ENCODE peak calls at places on chromosomes 7 and 10, in seven cellular contexts. M is HepG2, E is GM12878, V is GM12891, Q is GM12892, R is SK-N-SH, H is H1. P is an unnamed sample.

GRCh38 chr10:79293841-79294705 is 53.2 kb upstream of the PPIF start:
- DNase-seq in M (no peak), E (no peak), V (no peak), Q (no peak), R (no peak), H (no peak), P (no peak)

GRCh38 chr7:33677556-33677955 is 227.8 kb upstream of the BMPER start:
- DNase-seq in M (no peak), E (no peak), V (no peak), Q (no peak), R (no peak), H (no peak), P (no peak)

GRCh38 chr10:60883187-60883586 is 60.8 kb downstream of the RHOBTB1 start:
- DNase-seq in M (peak), E (no peak), V (peak), Q (no peak), R (peak), H (no peak), P (peak)

GRCh38 chr7:24854866-24855265 is 97.6 kb upstream of the GSDME start:
- DNase-seq in M (no peak), E (no peak), V (no peak), Q (no peak), R (no peak), H (no peak), P (no peak)

GRCh38 chr10:5628798-5629788 is 37.3 kb downstream of the ASB13 start:
- DNase-seq in M (no peak), E (no peak), V (no peak), Q (no peak), R (no peak), H (no peak), P (no peak)

GRCh38 chr10:15461353-15462108 is 90.4 kb upstream of the FAM171A1 start:
- DNase-seq in M (no peak), E (no peak), V (no peak), Q (no peak), R (peak), H (no peak), P (peak)

GRCh38 chr10:60006046-60006445 is 99.7 kb upstream of the CCDC6 start:
- DNase-seq in M (no peak), E (no peak), V (no peak), Q (no peak), R (no peak), H (no peak), P (no peak)

GRCh38 chr7:13198741-13199140 is 511.3 kb downstream of the ARL4A start:
- DNase-seq in M (no peak), E (no peak), V (no peak), Q (no peak), R (no peak), H (no peak), P (no peak)

GRCh38 chr7:4149236-4149635 is 532.9 kb upstream of the FOXK1 start:
- DNase-seq in M (no peak), E (no peak), V (no peak), Q (no peak), R (no peak), H (no peak), P (no peak)

GRCh38 chr7:116195451-116195850 is 14.9 kb upstream of the TES start:
- DNase-seq in M (no peak), E (no peak), V (no peak), Q (no peak), R (no peak), H (no peak), P (no peak)

GRCh38 chr7:136966825-136967224 is 98.4 kb downstream of the CHRM2 start:
- DNase-seq in M (no peak), E (no peak), V (no peak), Q (no peak), R (no peak), H (no peak), P (no peak)

GRCh38 chr10:86692664-86693063 is 24.4 kb downstream of the LDB3 start:
- DNase-seq in M (no peak), E (no peak), V (no peak), Q (no peak), R (no peak), H (no peak), P (no peak)

GRCh38 chr10:129958118-129958685 is 5.9 kb downstream of the EBF3 start:
- DNase-seq in M (no peak), E (no peak), V (no peak), Q (no peak), R (no peak), H (no peak), P (no peak)

GRCh38 chr10:21935439-21936023 is 68.0 kb downstream of the DNAJC1 start:
- DNase-seq in M (no peak), E (no peak), V (no peak), Q (no peak), R (no peak), H (no peak), P (no peak)

GRCh38 chr7:144713850-144714249 is 122.0 kb downstream of the TPK1 start:
- DNase-seq in M (no peak), E (no peak), V (no peak), Q (no peak), R (no peak), H (no peak), P (no peak)

GRCh38 chr7:137838706-137839315 is 8.0 kb downstream of the DGKI start:
- DNase-seq in M (no peak), E (no peak), V (no peak), Q (no peak), R (no peak), H (no peak), P (no peak)

GRCh38 chr10:77383861-77384553 is 253.6 kb downstream of the KCNMA1 start:
- DNase-seq in M (no peak), E (no peak), V (no peak), Q (no peak), R (no peak), H (no peak), P (no peak)

DNA sequence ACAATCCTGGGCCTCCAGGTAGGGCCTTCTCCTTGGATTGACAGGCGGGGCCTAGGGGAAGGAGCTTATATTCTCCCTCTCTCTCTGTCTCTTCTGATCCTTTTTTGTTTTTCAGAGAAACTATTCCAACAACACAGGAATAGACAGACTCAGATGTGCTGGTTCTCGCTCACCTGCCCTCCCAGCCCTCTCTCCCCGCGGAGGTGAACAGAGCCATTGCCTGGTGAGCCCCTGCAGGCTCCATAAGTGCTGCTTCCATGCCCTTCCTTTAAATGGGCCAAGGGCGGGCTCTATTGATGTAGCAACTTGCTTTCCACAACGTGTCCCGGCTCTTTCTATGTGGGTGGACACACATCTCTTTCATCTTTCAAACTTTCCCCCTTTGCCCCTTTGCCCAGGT is 47.2 kb upstream of the IGFBP3 start:
- DNase-seq in M (no peak), E (no peak), V (no peak), Q (no peak), R (no peak), H (no peak), P (no peak)
- TF ChIP-seq TAF1 in M (no peak), E (no peak), V (no peak), Q (no peak), R (no peak), H (no peak), P (no peak)

GRCh38 chr10:127415901-127416630 is 133.0 kb upstream of the NPS start:
- DNase-seq in M (no peak), E (no peak), V (no peak), Q (no peak), R (no peak), H (no peak), P (no peak)

GRCh38 chr10:127413326-127413725 is 135.8 kb upstream of the NPS start:
- DNase-seq in M (no peak), E (no peak), V (no peak), Q (no peak), R (no peak), H (no peak), P (no peak)

GRCh38 chr10:127411062-127411461 is 138.0 kb upstream of the NPS start:
- DNase-seq in M (no peak), E (no peak), V (no peak), Q (no peak), R (no peak), H (no peak), P (no peak)

GRCh38 chr10:127415116-127415515 is 134.0 kb upstream of the NPS start:
- DNase-seq in M (no peak), E (no peak), V (no peak), Q (no peak), R (no peak), H (no peak), P (no peak)

DNA sequence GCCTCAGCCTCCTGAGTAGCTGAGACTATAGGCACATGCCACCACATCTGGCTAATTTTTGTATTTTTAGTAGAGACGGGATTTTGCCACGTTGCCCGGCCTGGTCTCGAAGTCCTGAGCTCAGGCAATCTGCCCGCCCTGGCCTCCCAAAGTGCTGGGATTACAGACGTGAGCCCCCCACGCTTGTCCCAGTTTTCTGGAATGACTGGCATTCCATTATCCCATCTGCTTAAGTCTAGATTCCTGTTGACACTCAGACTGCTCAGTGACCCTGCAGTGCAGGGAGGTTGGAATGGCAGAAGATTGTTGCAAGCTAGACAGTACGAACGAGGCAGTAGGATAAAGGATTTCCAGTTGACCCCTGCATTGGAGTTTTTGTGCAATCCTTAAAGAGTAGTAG is 135.1 kb upstream of the NPS start:
- DNase-seq in M (no peak), E (no peak), V (no peak), Q (no peak), R (no peak), H (no peak), P (no peak)
- TF ChIP-seq TAF1 in M (no peak), E (no peak), V (no peak), Q (no peak), R (no peak), H (no peak), P (no peak)

GRCh38 chr10:94991243-94991888 is 52.9 kb downstream of the CYP2C9 start:
- DNase-seq in M (peak), E (no peak), V (no peak), Q (no peak), R (no peak), H (no peak), P (no peak)
- TF ChIP-seq TAF1 in M (no peak), E (no peak), V (no peak), Q (no peak), R (no peak), H (no peak), P (no peak)

GRCh38 chr10:89088901-89089300 is 98.3 kb downstream of the FAS start:
- DNase-seq in M (no peak), E (no peak), V (no peak), Q (no peak), R (no peak), H (no peak), P (no peak)

GRCh38 chr10:89085153-89085552 is 94.6 kb downstream of the FAS start:
- DNase-seq in M (no peak), E (no peak), V (no peak), Q (no peak), R (no peak), H (no peak), P (no peak)

GRCh38 chr10:89090760-89091455 is 100.3 kb downstream of the FAS start:
- DNase-seq in M (no peak), E (no peak), V (no peak), Q (no peak), R (no peak), H (no peak), P (no peak)

GRCh38 chr10:89091501-89091900 is 100.9 kb downstream of the FAS start:
- DNase-seq in M (no peak), E (no peak), V (no peak), Q (no peak), R (no peak), H (no peak), P (no peak)

DNA sequence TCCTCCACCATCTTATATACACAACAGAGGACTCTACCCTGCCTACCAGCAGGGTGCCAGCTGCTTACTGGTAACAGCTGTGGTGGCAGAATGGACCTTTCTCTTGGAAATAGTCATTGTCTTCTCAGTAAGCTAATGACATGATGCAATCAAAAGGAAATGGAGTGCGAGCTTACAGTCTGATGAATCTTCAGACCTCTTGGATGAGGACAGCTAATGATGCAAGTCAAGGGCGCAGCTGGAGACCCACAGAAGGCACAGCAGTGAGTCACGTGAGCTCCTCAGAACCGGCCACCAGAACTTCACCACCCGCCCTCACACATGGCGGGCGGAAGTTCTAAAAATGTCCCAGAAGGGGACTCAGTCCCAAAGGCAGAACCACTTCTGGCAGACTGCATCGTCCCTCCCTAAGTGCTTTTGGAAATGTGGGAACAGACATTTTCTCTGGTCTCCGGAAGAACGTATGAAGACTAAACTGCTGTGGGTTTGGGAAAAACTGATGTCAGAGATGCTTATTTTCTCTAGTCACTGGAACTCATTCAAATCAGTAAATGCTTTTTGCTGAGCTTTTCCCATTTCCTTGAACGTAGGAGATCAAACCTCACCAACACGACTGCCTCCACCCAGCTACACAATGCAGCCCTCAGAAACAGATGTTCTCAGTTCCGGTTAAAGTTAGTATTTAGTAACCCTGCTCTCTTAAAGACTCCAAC is 96.4 kb downstream of the FAS start:
- DNase-seq in M (no peak), E (no peak), V (no peak), Q (no peak), R (no peak), H (no peak), P (peak)
- TF ChIP-seq TAF1 in M (no peak), E (no peak), V (no peak), Q (no peak), R (no peak), H (no peak), P (no peak)

DNA sequence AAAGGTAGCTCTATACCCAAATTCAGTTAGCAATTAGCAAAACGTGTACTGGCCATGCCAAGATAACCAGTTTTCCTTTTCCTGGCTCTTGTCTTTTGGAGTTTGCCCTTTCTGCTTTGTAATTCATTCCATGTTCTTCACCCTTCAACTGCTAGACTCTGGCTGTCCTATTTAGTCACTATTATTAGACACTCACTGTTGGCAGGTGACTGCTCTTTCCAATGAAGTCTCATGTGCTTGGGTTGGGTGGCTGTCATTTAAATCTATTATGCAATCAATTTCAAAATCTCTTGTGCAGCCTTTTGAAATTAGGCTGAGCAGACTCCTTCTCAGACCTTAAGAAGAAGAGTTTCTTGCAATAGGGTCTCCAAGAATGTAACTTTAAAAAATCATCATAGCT is 266.5 kb downstream of the GPR158 start:
- DNase-seq in M (no peak), E (no peak), V (no peak), Q (no peak), R (no peak), H (no peak), P (no peak)
- TF ChIP-seq TAF1 in M (no peak), E (no peak), V (no peak), Q (no peak), R (no peak), H (no peak), P (no peak)

GRCh38 chr10:43124574-43125273 is 13.5 kb upstream of the CSGALNACT2 start:
- DNase-seq in M (no peak), E (no peak), V (no peak), Q (no peak), R (no peak), H (peak), P (no peak)
- TF ChIP-seq TAF1 in M (no peak), E (no peak), V (no peak), Q (no peak), R (no peak), H (no peak), P (no peak)

GRCh38 chr10:11721813-11722212 is 20.4 kb upstream of the ECHDC3 start:
- DNase-seq in M (no peak), E (no peak), V (no peak), Q (no peak), R (no peak), H (no peak), P (no peak)
- TF ChIP-seq TAF1 in M (no peak), E (no peak), V (no peak), Q (no peak), R (no peak), H (no peak), P (no peak)

DNA sequence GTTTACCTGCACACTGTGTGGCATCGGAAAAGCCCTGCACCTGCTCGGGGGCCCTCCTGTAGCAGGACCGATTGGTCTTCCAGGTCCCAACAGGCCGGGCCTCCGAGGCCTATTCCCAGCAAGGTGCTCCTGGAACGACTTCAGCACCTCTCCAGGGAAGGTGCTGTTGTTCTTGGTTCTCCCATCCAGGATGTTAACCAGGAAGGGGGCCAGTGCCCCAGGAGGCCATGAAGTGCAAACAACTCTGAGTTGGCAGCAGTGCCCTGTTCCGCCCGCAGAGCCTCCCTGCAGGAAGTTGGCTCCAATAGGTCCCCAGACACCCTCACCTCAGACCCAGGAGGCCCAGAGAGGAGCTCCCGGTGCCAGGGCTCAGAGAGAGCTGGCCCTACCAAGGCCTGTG is 64.0 kb upstream of the DUSP5 start:
- DNase-seq in M (no peak), E (no peak), V (no peak), Q (no peak), R (no peak), H (no peak), P (no peak)
- TF ChIP-seq TAF1 in M (no peak), E (no peak), V (no peak), Q (no peak), R (no peak), H (no peak), P (no peak)

P was measured in K562.